ENCODE peak calls at places on chromosomes 16 and 17, in five cellular contexts. Y, H, F, E and T are unnamed samples.

GRCh38 chr17:59534583-59534982 is 30.8 kb upstream of the DHX40 start:
- DNase-seq in Y (no peak), E (no peak), F (no peak), H (peak; percentile 23), T (peak; percentile 31)

GRCh38 chr17:67280279-67280678 is 35.3 kb upstream of the HELZ start:
- DNase-seq in H (peak; percentile 74), F (no peak), Y (no peak), E (no peak), T (no peak)

GRCh38 chr16:83574388-83574787 is 233.4 kb upstream of the HSBP1 start:
- DNase-seq in Y (no peak), E (peak; percentile 63), H (no peak), F (no peak), T (peak; percentile 59)

GRCh38 chr17:40069751-40070643 is 7.2 kb downstream of the THRA start:
- DNase-seq in H (no peak), E (no peak), Y (no peak), F (peak; percentile 81), T (peak; percentile 55)

GRCh38 chr16:83206426-83206825 is 579.7 kb downstream of the CDH13 start:
- DNase-seq in Y (no peak), F (no peak), H (no peak), E (no peak), T (no peak)

GRCh38 chr17:76000016-76000754 is 470 bp upstream of the CDK3 start:
- DNase-seq in F (peak; percentile 80), E (peak; percentile 62), Y (no peak), H (peak; percentile 66), T (peak; percentile 93)

GRCh38 chr17:81365148-81365600 is 30.1 kb upstream of the BAHCC1 start:
- DNase-seq in H (no peak), F (peak; percentile 80), Y (no peak), E (no peak), T (peak; percentile 69)

GRCh38 chr17:1882836-1883235 is 53.0 kb downstream of the RPA1 start:
- DNase-seq in H (peak; percentile 33), E (no peak), F (peak; percentile 33), Y (no peak), T (peak; percentile 79)

GRCh38 chr17:17682737-17683675 is 1.7 kb downstream of the RAI1 start:
- DNase-seq in E (no peak), Y (no peak), H (no peak), F (peak; percentile 73), T (peak; percentile 75)

GRCh38 chr16:49281843-49282642 is 405 bp upstream of the CBLN1 start:
- DNase-seq in H (no peak), Y (no peak), F (peak; percentile 92), E (peak; percentile 54), T (peak; percentile 97)

GRCh38 chr16:13083687-13084086 is 182.3 kb downstream of the SHISA9 start:
- DNase-seq in Y (no peak), F (no peak), E (no peak), H (no peak), T (no peak)

GRCh38 chr17:37698132-37698615 is 46.7 kb downstream of the HNF1B start:
- DNase-seq in E (no peak), Y (no peak), F (no peak), H (peak; percentile 95), T (no peak)

GRCh38 chr17:77483128-77483598 is 342.4 kb downstream of the SEC14L1 start:
- DNase-seq in H (no peak), F (no peak), Y (no peak), E (no peak), T (no peak)

GRCh38 chr17:78717431-78717980 is 64.6 kb downstream of the CYTH1 start:
- DNase-seq in H (peak; percentile 39), F (no peak), Y (no peak), E (no peak), T (peak; percentile 37)

GRCh38 chr17:27607692-27608091 is 23.3 kb upstream of the LGALS9 start:
- DNase-seq in F (no peak), Y (no peak), E (no peak), H (no peak), T (no peak)

GRCh38 chr17:80220709-80221215 is 535 bp downstream of the SLC26A11 start:
- DNase-seq in F (no peak), H (no peak), Y (no peak), E (no peak), T (peak; percentile 43)

GRCh38 chr16:5490499-5490898 is 392.9 kb upstream of the EEF2KMT start:
- DNase-seq in H (peak; percentile 43), Y (no peak), E (no peak), F (peak; percentile 71), T (peak; percentile 85)

GRCh38 chr16:66364117-66364958 is 2.2 kb upstream of the CDH5 start:
- DNase-seq in Y (no peak), E (no peak), F (no peak), H (no peak), T (no peak)

GRCh38 chr16:57264950-57265371 is 19.5 kb downstream of the PLLP start:
- DNase-seq in F (no peak), H (no peak), E (no peak), Y (no peak), T (no peak)

GRCh38 chr17:11780621-11781020 is 182.4 kb downstream of the DNAH9 start:
- DNase-seq in E (no peak), F (no peak), Y (no peak), H (no peak), T (no peak)

GRCh38 chr17:27950995-27951394 is 57.8 kb upstream of the LYRM9 start:
- DNase-seq in H (no peak), F (no peak), Y (no peak), E (no peak), T (no peak)

GRCh38 chr16:23833960-23834685 is 1.7 kb upstream of the PRKCB start:
- DNase-seq in H (no peak), E (no peak), Y (no peak), F (no peak), T (peak; percentile 26)

GRCh38 chr17:37829446-37830142 is 84.7 kb upstream of the HNF1B start:
- DNase-seq in E (no peak), Y (peak; percentile 78), H (no peak), F (no peak), T (no peak)

GRCh38 chr17:17797119-17797809 is 39.5 kb downstream of the SREBF1 start:
- DNase-seq in H (no peak), Y (no peak), E (no peak), F (no peak), T (no peak)

GRCh38 chr17:36671144-36671543 is 69.8 kb downstream of the MRM1 start:
- DNase-seq in E (no peak), H (no peak), Y (no peak), F (no peak), T (no peak)

GRCh38 chr17:32998893-32999240 is 7.2 kb downstream of the SPACA3 start:
- DNase-seq in Y (no peak), E (no peak), H (no peak), F (no peak), T (no peak)

GRCh38 chr16:17173134-17173729 is 297.5 kb downstream of the XYLT1 start:
- DNase-seq in H (peak; percentile 24), E (no peak), Y (no peak), F (no peak), T (no peak)

GRCh38 chr17:2087597-2088211 is 32.8 kb downstream of the HIC1 start:
- DNase-seq in F (peak; percentile 59), Y (peak; percentile 79), H (no peak), E (no peak), T (no peak)

DNA sequence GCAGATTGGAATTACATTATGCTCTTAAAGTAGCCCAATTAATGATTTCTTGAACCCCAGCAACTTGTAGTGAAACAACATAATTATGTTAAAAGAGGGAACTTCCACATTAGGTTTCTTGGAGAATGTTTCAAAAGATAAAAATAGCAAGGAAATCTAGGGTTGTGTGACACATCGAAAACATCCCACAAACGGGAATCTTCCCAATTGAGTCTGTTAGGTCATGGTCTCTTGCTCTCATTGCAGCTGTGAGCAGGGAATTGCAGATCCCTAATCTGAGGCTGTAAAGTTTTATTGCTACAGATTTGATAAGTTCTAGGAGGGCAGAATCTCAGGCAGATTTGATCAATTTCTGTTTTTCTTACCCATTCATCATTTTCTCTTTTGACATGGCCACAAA is 6.7 kb upstream of the LPO start:
- DNase-seq in E (no peak), F (no peak), Y (no peak), H (no peak), T (no peak)
- H3K4me2 ChIP-seq in E (no peak overlapping the region), F (no peak overlapping the region), Y (peak overlapping the region; percentile 95), H (no peak overlapping the region), T (no peak overlapping the region)

GRCh38 chr17:8757189-8757588 is 1.2 kb downstream of the SPDYE4 start:
- DNase-seq in H (no peak), E (no peak), F (no peak), Y (no peak), T (no peak)
- TF ChIP-seq CREB1 in H (no peak), E (no peak), F (no peak), Y (no peak), T (no peak)

DNA sequence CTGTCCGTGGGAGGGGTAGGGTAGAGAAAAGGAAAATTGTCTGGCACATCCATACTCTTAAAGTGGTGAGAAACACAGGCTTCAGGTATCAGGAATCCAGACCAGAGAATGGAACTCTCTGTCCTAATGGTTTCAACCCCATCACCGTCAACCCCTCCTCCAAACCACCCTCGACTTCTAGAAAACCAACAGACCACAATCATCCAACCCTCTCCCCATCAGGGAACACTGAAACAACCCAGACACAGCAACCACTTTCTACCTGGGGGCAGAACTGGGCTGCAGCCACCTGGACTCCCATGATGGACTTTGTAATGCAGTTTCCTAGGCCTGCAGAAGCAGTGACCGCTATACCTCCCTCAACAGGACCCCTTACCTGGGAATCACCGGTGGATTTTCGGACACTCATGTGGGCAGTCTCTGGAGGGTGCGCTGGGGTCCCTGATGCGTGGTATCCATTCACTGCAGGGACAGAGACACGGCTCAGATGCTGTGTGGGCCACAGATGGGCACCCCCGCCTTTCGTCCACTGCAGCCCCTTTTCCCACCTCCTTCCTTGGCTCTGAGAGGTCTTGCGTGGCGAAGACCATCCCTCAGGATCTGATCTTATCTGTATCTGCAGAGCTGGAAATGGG is 64.3 kb upstream of the RCVRN start:
- DNase-seq in E (no peak), F (no peak), H (no peak), Y (no peak), T (no peak)
- H4K20me1 ChIP-seq in E (no peaks in the 10 kb centered on the region), F (no peaks in the 10 kb centered on the region), H (no peaks in the 10 kb centered on the region), Y (no peaks in the 10 kb centered on the region), T (no peaks in the 10 kb centered on the region)

GRCh38 chr17:4219241-4219640 is 44.5 kb downstream of the ANKFY1 start:
- DNase-seq in E (no peak), H (no peak), Y (no peak), F (no peak), T (no peak)

GRCh38 chr17:4220655-4221054 is 43.1 kb downstream of the ANKFY1 start:
- DNase-seq in E (no peak), F (no peak), Y (no peak), H (no peak), T (no peak)

GRCh38 chr17:4221163-4221562 is 42.6 kb downstream of the ANKFY1 start:
- DNase-seq in Y (no peak), E (no peak), F (no peak), H (peak; percentile 59), T (no peak)

GRCh38 chr17:4214142-4214541 is 49.6 kb downstream of the ANKFY1 start:
- DNase-seq in Y (no peak), H (no peak), F (no peak), E (no peak), T (no peak)

GRCh38 chr17:4215882-4216411 is 47.8 kb downstream of the ANKFY1 start:
- DNase-seq in Y (no peak), H (no peak), E (no peak), F (no peak), T (no peak)
- H3K4me2 ChIP-seq in Y (no peak overlapping the region), H (no peak overlapping the region), E (no peak overlapping the region), F (no peak overlapping the region), T (no peak overlapping the region)